ENCODE peak calls at places on chromosomes 6 and 20, in five cellular contexts. F is HepG2, W is A549, U is K562, R is GM12878. Y is an unnamed sample.

GRCh38 chr20:58682656-58683055 is 9.9 kb upstream of the NPEPL1 start:
- DNase-seq in F (no peak), W (no peak), U (no peak), R (no peak), Y (no peak)

GRCh38 chr20:1225263-1225728 is 548 bp upstream of the RAD21L1 start:
- DNase-seq in F (peak), W (no peak), U (no peak), R (no peak), Y (peak)

GRCh38 chr6:74574794-74575193 is 631.1 kb downstream of the COL12A1 start:
- DNase-seq in F (peak), W (peak), U (peak), R (no peak), Y (peak)

GRCh38 chr6:149168968-149169367 is 148.5 kb upstream of the TAB2 start:
- DNase-seq in F (no peak), W (no peak), U (no peak), R (no peak), Y (no peak)

GRCh38 chr6:88492241-88492640 is 326.1 kb upstream of the CNR1 start:
- DNase-seq in F (no peak), W (no peak), U (no peak), R (no peak), Y (no peak)

GRCh38 chr20:46118481-46119020 is 437 bp downstream of the CD40 start:
- DNase-seq in F (no peak), W (no peak), U (no peak), R (no peak), Y (peak)

GRCh38 chr6:15462717-15463525 is 199.9 kb downstream of the DTNBP1 start:
- DNase-seq in F (no peak), W (no peak), U (no peak), R (no peak), Y (no peak)

GRCh38 chr20:38229376-38230252 is 30.9 kb downstream of the KIAA1755 start:
- DNase-seq in F (peak), W (no peak), U (peak), R (no peak), Y (peak)

GRCh38 chr6:89028774-89029173 is 51.8 kb upstream of the PNRC1 start:
- DNase-seq in F (no peak), W (no peak), U (no peak), R (no peak), Y (no peak)

GRCh38 chr20:10667560-10668167 is 6.1 kb downstream of the JAG1 start:
- DNase-seq in F (no peak), W (no peak), U (no peak), R (no peak), Y (no peak)

GRCh38 chr6:122580731-122581130 is 29.5 kb upstream of the PKIB start:
- DNase-seq in F (peak), W (no peak), U (peak), R (no peak), Y (peak)

GRCh38 chr20:51043811-51044210 is 20.9 kb upstream of the KCNG1 start:
- DNase-seq in F (no peak), W (no peak), U (no peak), R (no peak), Y (no peak)

GRCh38 chr20:6892729-6893128 is 125.2 kb downstream of the BMP2 start:
- DNase-seq in F (no peak), W (no peak), U (no peak), R (no peak), Y (no peak)

GRCh38 chr6:87700351-87700728 is 1.7 kb downstream of the AKIRIN2 start:
- DNase-seq in F (no peak), W (no peak), U (peak), R (no peak), Y (no peak)

GRCh38 chr6:80742481-80742880 is 636.0 kb downstream of the BCKDHB start:
- DNase-seq in F (peak), W (peak), U (peak), R (no peak), Y (peak)

GRCh38 chr6:38671885-38672467 is 31.0 kb downstream of the GLO1 start:
- DNase-seq in F (peak), W (peak), U (peak), R (peak), Y (peak)

GRCh38 chr6:75282706-75283105 is 1.9 kb downstream of the TMEM30A start:
- DNase-seq in F (no peak), W (no peak), U (no peak), R (no peak), Y (no peak)

GRCh38 chr6:18388942-18389341 is 1.8 kb downstream of the RNF144B start:
- DNase-seq in F (peak), W (peak), U (no peak), R (no peak), Y (peak)

GRCh38 chr6:118223316-118223715 is 316.3 kb downstream of the SLC35F1 start:
- DNase-seq in F (no peak), W (no peak), U (no peak), R (no peak), Y (no peak)

GRCh38 chr20:50582591-50583234 is 72.5 kb downstream of the PTPN1 start:
- DNase-seq in F (no peak), W (no peak), U (no peak), R (no peak), Y (no peak)

GRCh38 chr6:18510644-18511033 is 123.5 kb downstream of the RNF144B start:
- DNase-seq in F (no peak), W (no peak), U (no peak), R (no peak), Y (no peak)

DNA sequence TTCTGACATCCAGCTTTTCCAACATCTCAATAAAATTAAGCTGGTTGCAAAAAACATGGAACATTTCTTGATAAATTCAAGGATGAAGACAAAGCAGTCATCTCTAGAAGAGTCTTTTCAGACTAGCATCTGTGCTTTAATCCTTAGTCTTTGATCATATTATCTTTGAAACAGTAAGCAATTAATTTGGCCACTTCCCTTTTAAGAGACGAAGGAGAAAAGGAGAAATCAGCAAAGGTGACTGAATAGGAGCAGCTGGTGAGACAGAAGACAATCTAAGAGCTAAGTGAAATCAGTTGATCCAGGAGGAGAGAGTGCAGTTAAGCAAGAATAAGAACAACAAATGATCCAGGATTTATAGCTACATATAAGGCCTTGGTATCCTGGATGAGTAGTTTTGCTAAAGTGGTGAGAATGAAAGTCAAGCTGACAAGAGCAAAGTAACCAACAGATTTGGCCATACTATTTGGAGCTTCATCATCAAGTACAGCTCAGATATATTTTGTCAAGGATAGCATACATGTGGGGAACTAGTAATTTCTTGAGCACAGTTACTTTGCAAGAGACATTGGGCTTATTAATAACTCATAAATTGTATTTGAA is 215.5 kb downstream of the ADGB start:
- DNase-seq in F (no peak), W (no peak), U (no peak), R (no peak), Y (no peak)
- TF ChIP-seq JUNB in F (no peak), W (no peak), U (no peak), R (no peak), Y (no peak)

DNA sequence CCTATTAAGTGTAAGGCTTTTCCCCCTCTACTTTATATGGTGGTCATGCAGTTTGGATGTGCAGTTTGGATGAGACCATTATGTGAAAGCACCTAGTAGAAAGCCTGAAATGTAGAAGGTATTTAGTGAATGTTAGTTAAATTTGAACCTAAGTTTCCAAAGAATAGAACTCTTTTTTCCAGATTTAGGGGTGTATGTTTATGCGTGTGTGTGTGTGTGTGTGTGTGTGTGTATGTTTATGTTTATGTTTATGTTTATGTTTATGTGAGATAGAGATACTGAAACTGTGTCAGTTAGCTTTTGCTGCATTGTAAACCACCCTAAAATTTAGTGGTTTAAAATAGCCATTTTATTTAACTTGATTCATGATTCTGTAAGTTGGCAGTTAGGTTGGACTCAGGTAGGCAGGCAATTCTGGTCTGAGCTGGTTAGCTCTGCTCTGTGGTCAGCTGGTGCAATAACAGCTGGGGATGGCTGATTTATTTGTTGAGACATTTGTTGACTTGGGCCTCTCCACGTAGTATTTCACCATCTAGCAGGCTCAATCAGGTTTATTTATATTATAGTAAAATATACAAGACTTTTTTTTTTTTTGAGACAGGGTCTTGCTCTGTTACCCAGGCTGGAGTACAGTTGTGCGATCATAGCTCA is 54.0 kb downstream of the STK4 start:
- DNase-seq in F (peak), W (no peak), U (no peak), R (no peak), Y (peak)
- TF ChIP-seq REST in F (no peak), W (no peak), U (no peak), R (no peak), Y (no peak)

GRCh38 chr20:47144463-47144862 is 212.0 kb downstream of the ZMYND8 start:
- DNase-seq in F (no peak), W (no peak), U (no peak), R (no peak), Y (no peak)
- TF ChIP-seq JUNB in F (no peak), W (no peak), U (no peak), R (no peak), Y (no peak)

DNA sequence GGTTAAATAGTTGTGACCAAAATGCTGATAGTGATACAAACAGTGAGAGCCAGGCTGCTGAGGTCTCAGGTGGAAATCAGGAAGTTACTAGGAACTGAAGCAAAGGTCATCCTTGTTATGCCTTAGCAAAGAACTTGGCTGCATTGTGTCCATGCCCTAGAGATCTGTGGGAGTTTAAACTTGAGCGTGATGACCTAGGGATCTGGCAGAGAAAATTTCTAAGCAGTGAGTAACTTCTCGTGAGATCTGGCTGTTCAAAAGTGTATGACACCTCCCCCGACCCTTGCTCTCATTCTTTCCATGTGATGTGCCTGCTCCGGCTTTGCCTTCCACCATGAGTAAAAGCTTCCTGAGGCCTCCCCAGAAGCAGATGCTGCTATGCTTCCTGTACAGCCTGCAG is 34.0 kb downstream of the KIF16B start:
- DNase-seq in F (no peak), W (peak), U (no peak), R (no peak), Y (no peak)
- TF ChIP-seq REST in F (no peak), W (no peak), U (no peak), R (no peak), Y (no peak)

GRCh38 chr6:119467478-119468081 is 118.0 kb upstream of the MAN1A1 start:
- DNase-seq in F (no peak), W (no peak), U (no peak), R (no peak), Y (no peak)
- TF ChIP-seq JUNB in F (no peak), W (no peak), U (no peak), R (no peak), Y (no peak)

DNA sequence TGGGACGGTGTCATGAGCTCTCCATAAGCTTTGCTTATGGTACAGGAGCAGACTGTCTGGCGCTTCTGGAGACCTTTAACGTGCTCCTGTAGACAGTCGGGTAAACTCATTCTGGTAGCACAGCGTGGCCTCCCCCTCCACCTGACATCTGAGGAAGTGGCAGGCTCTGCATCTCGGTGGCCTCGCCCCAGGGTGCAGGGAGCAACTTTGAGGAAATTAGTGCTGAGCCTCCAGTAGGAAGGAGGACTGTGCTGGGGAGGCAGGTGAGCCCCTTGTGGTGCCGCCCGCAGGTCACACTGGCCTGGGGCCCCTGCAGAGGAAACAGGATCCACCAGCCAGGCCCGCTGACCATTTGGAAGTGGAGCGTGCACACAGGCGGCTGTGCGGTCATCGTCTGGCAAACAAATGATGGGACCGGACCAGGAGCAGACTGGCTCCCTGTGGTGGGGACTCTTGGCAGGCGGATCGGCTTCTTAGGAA is 57.9 kb downstream of the SYNJ2 start:
- DNase-seq in F (peak), W (peak), U (peak), R (no peak), Y (no peak)
- TF ChIP-seq REST in F (no peak), W (no peak), U (peak), R (no peak), Y (no peak)

DNA sequence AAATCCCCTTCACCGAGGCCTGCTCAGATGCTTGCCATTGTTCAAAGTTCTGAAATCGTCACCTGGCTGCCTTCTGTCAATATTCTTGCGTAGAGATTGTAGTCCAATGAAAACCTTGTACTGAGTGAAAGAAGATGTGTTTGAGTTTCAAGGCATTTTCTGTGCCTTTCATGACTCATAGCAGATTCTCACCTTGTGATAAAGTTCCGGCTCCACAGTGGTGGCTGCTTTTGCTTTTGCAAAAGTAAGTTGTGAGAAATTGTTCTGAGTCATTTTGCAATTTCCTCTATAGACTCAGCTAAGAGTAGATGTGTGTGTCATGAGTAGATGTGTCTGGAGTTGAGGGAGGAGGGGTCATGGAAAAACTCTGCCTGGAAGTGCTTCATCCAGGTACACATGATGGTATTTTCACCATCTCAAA is 39.8 kb upstream of the CLDN20 start:
- DNase-seq in F (peak), W (peak), U (no peak), R (peak), Y (no peak)
- TF ChIP-seq JUNB in F (no peak), W (peak), U (no peak), R (peak), Y (no peak)

GRCh38 chr20:40233401-40233800 is 455.6 kb downstream of the MAFB start:
- DNase-seq in F (no peak), W (no peak), U (no peak), R (no peak), Y (no peak)

GRCh38 chr20:40225596-40225995 is 463.4 kb downstream of the MAFB start:
- DNase-seq in F (no peak), W (no peak), U (no peak), R (no peak), Y (no peak)

GRCh38 chr20:40232288-40232687 is 456.7 kb downstream of the MAFB start:
- DNase-seq in F (no peak), W (no peak), U (no peak), R (no peak), Y (no peak)

DNA sequence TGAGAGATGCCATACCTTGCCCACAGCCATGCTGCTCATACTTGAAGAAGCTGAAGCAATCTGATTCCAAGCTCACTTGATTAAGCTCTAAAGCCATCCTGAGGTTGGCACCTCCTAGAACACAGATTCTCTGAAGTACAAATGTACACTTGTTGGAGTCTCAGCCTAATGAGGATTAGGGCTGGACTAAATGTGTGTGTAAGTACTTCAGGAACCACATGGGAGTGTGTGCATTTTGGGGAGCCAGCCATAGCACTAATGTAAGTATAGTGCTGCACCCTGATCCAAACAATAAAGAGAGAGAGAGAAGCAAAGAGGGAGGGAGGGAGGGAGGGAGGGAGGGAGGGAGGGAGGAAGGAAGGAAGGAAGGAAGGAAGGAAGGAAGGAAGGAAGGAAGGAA is 458.6 kb downstream of the MAFB start:
- DNase-seq in F (no peak), W (no peak), U (no peak), R (no peak), Y (no peak)
- TF ChIP-seq REST in F (no peak), W (no peak), U (no peak), R (no peak), Y (no peak)

GRCh38 chr6:158661156-158661555 is 11.3 kb downstream of the SYTL3 start:
- DNase-seq in F (no peak), W (no peak), U (no peak), R (no peak), Y (peak)
- TF ChIP-seq JUNB in F (no peak), W (no peak), U (no peak), R (no peak), Y (no peak)

DNA sequence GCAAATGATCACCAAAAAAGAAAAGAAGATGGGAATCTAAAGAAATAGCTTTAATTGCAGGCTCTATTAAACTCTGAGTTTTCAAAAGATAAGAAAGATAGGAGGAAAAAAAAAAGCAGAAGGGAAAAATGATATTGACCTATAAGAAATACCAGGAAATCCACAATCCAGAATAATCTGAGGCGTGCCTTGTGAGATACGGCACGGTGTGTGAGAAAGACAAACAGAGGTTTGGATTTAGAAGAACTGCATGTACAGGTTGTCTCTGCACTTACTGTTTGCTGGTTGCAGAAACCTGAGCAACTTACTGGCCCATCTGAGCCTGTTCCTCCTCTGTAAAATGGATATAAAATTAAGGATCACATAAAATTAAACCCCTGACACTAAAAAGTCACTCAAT is 18.5 kb upstream of the MBOAT1 start:
- DNase-seq in F (no peak), W (no peak), U (no peak), R (no peak), Y (no peak)
- TF ChIP-seq REST in F (no peak), W (no peak), U (no peak), R (no peak), Y (no peak)